ENCODE peak calls at places on chromosomes 13 and 19, in five cellular contexts. V is BE2C; W is heart right ventricle; J is body of pancreas; B is CD4-positive, alpha-beta memory T cell. U is an unnamed sample. For H3K36me3, the result is how much of the 10 kb centered on the place peaks cover.

GRCh38 chr13:110330491-110331001 is 23.5 kb downstream of the COL4A2 start:
- DNase-seq in V (no peak), W (no peak), J (no peak), B (no peak), U (no peak)

GRCh38 chr19:30224689-30225606 is 147.2 kb upstream of the ZNF536 start:
- DNase-seq in V (peak), W (no peak), J (no peak), B (no peak), U (no peak)

GRCh38 chr19:53254451-53255341 is at the start of gene ZNF677:
- DNase-seq in V (peak), W (peak), J (peak), B (peak), U (peak)

GRCh38 chr13:79401259-79402071 is 4.6 kb downstream of the RBM26 start:
- DNase-seq in V (no peak), W (no peak), J (no peak), B (no peak), U (no peak)

GRCh38 chr19:10390652-10391286 is 10.4 kb upstream of the TYK2 start:
- DNase-seq in V (peak), W (peak), J (peak), B (peak), U (peak)

GRCh38 chr13:49428041-49428763 is 15.7 kb downstream of the CAB39L start:
- DNase-seq in V (no peak), W (no peak), J (no peak), B (no peak), U (no peak)

GRCh38 chr13:40402931-40403412 is 263.5 kb downstream of the FOXO1 start:
- DNase-seq in V (no peak), W (no peak), J (no peak), B (no peak), U (no peak)

GRCh38 chr19:50858896-50859295 is 4.2 kb downstream of the KLK3 start:
- DNase-seq in V (no peak), W (no peak), J (peak), B (no peak), U (no peak)

GRCh38 chr13:51894239-51894638 is 32.5 kb downstream of the CCDC70 start:
- DNase-seq in V (peak), W (no peak), J (no peak), B (no peak), U (no peak)

GRCh38 chr13:91464336-91464735 is 65.9 kb downstream of the GPC5 start:
- DNase-seq in V (no peak), W (no peak), J (no peak), B (no peak), U (no peak)

GRCh38 chr19:44718441-44719261 is 19.7 kb downstream of the CEACAM16 start:
- DNase-seq in V (peak), W (peak), J (peak), B (no peak), U (no peak)

GRCh38 chr13:110869805-110870706 is 44.8 kb downstream of the ANKRD10 start:
- DNase-seq in V (peak), W (peak), J (peak), B (no peak), U (no peak)

GRCh38 chr19:5804516-5805464 is at the start of gene NRTN:
- DNase-seq in V (peak), W (no peak), J (peak), B (no peak), U (peak)

GRCh38 chr19:46265217-46265828 is 31.5 kb upstream of the HIF3A start:
- DNase-seq in V (peak), W (no peak), J (peak), B (peak), U (peak)

GRCh38 chr19:38152461-38153379 is 71.3 kb downstream of the DPF1 start:
- DNase-seq in V (peak), W (peak), J (no peak), B (no peak), U (peak)

GRCh38 chr19:17749912-17750317 is 1.4 kb upstream of the FCHO1 start:
- DNase-seq in V (no peak), W (no peak), J (no peak), B (no peak), U (no peak)

GRCh38 chr13:112849500-112849899 is 119.5 kb upstream of the MCF2L start:
- DNase-seq in V (peak), W (no peak), J (no peak), B (no peak), U (no peak)

GRCh38 chr19:7549749-7550148 is 14.2 kb downstream of the PNPLA6 start:
- DNase-seq in V (no peak), W (no peak), J (no peak), B (no peak), U (no peak)

GRCh38 chr19:4445963-4446668 is 11.5 kb downstream of the UBXN6 start:
- DNase-seq in V (no peak), W (no peak), J (no peak), B (no peak), U (no peak)
- H3K36me3 ChIP-seq in V (half or more), W (half or more), J (under half), B (under half), U (half or more)

GRCh38 chr13:19159181-19159580 is 22.4 kb downstream of the TUBA3C start:
- DNase-seq in V (no peak), W (no peak), J (no peak), B (no peak), U (no peak)

GRCh38 chr13:19159761-19160420 is 21.7 kb downstream of the TUBA3C start:
- DNase-seq in V (no peak), W (no peak), J (no peak), B (no peak), U (no peak)

GRCh38 chr13:19158006-19158405 is 23.6 kb downstream of the TUBA3C start:
- DNase-seq in V (no peak), W (no peak), J (no peak), B (no peak), U (no peak)

GRCh38 chr13:19157461-19157860 is 24.2 kb downstream of the TUBA3C start:
- DNase-seq in V (no peak), W (no peak), J (no peak), B (no peak), U (no peak)

DNA sequence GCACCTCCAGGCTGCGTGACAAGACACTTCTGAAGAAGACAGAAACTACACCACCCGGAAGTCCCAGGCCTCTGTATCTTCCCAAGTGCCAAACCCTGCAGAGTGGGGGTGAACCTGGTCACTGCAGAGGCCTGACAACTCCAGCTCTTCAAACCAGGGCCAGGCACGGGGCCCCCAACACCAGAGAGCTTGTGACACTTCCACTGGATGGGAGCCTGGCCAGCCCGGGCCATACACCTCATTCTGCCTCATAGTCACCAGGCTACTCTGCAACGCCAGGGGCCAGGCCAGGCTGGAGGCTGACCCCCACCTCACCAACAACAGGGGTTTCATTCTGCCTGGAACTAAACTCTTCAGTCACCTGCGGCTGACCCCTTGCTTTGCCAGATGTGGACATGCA is 23.1 kb downstream of the TUBA3C start:
- DNase-seq in V (no peak), W (no peak), J (no peak), B (no peak), U (no peak)
- H3K36me3 ChIP-seq in V (under half), W (under half), J (under half), B (under half), U (under half)

GRCh38 chr19:43538922-43539321 is 5.9 kb downstream of the ZNF575 start:
- DNase-seq in V (no peak), W (no peak), J (no peak), B (no peak), U (no peak)

GRCh38 chr19:43544077-43544476 is 11.1 kb downstream of the ZNF575 start:
- DNase-seq in V (no peak), W (no peak), J (no peak), B (no peak), U (no peak)

GRCh38 chr19:43540381-43540780 is 7.4 kb downstream of the ZNF575 start:
- DNase-seq in V (no peak), W (no peak), J (no peak), B (no peak), U (no peak)

GRCh38 chr19:43545276-43545675 is 12.3 kb downstream of the ZNF575 start:
- DNase-seq in V (no peak), W (no peak), J (no peak), B (no peak), U (no peak)

GRCh38 chr19:43541920-43542650 is 9.1 kb downstream of the ZNF575 start:
- DNase-seq in V (no peak), W (no peak), J (no peak), B (no peak), U (no peak)
- H3K36me3 ChIP-seq in V (under half), W (half or more), J (under half), B (under half), U (half or more)

DNA sequence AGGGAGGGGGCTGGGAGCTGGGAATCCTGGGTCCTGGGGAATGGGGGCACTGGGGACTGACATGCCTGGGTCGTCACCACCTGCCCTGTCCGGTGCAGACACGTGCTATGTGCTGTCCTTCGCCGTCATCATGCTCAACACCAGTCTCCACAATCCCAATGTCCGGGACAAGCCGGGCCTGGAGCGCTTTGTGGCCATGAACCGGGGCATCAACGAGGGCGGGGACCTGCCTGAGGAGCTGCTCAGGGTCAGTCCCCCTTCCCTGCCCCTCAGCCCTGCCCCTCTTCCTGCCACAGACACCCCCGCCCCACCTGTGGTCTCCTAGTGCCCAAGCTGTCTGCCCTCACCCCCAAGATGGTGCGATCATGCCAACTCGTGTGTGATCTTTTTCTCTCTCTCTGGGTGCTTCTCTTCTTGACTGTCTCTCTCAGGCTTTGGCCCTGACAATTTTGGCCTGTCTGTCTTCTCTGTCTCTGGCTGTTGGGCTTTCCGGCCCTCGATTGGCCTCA is 5.0 kb downstream of the CYTH2 start:
- DNase-seq in V (no peak), W (no peak), J (no peak), B (no peak), U (no peak)
- H3K36me3 ChIP-seq in V (under half), W (half or more), J (under half), B (under half), U (half or more)

DNA sequence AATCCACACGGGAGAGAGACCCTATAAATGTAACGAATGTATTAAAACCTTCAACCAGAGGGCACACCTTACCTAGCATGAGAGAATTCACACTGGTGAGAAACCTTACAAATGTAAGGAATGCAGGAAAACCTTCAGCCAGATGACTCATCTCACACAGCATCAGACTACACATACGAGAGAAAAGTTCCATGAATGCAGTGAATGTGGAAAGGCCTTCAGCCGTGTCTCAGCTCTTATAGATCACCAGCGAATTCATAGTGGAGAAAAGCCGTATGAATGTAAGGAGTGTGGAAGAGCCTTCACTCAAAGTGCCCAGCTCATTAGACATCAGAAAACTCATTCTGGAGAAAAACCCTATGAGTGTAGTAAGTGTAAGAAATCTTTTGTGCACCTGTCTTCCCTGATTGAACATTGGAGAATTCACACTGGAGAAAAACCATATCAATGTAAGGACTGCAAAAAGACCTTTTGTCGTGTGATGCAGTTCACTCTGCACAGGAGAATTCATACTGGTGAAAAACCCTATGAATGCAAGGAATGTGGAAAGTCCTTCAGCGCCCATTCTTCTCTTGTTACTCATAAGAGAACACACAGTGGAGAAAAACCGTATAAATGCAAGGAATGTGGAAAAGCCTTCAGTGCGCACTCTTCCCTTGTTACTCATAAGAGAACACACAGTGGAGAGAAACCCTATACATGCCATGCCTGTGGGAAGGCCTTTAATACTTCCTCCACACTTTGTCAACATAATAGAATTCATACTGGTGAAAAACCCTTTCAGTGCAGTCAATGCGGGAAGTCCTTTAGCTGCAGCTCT is 16.0 kb downstream of the ZNF582 start:
- DNase-seq in V (no peak), W (no peak), J (no peak), B (no peak), U (no peak)
- H3K36me3 ChIP-seq in V (half or more), W (half or more), J (under half), B (under half), U (half or more)